ENCODE peak calls at places on chromosomes 12 and 14, in ten cellular contexts. E is CD4-positive, CD25-positive, alpha-beta regulatory T cell; H is NCI-H1694; K is stimulated activated naive B cell treated with anti-CD40 and anti-IgM and Interleukin-4, amounts not matched to agents 10 μg/mL and 1 μg/mL and 100 μg/mL, for 72 hours; J is AG09309; O is right lobe of liver; X is GM23248; C is omental fat pad; T is GDM1; M is central memory CD4-positive, alpha-beta T cell. L is an unnamed sample.

GRCh38 chr14:51692646-51693045 is 40.9 kb downstream of the FRMD6 start:
- DNase-seq in H (no peak), J (no peak), M (no peak), O (no peak), E (no peak), C (no peak), K (no peak), T (no peak), X (no peak), L (no peak)

GRCh38 chr14:61609885-61610284 is 85.4 kb upstream of the HIF1A start:
- DNase-seq in O (no peak), C (no peak), X (peak), H (no peak), J (no peak), T (no peak), E (no peak), M (no peak), K (no peak), L (no peak)

GRCh38 chr12:77855548-77855947 is 24.9 kb downstream of the NAV3 start:
- DNase-seq in X (no peak), O (no peak), K (no peak), M (no peak), C (no peak), T (no peak), J (no peak), H (no peak), E (no peak), L (peak)

GRCh38 chr14:104104006-104104901 is 18.8 kb downstream of the ASPG start:
- DNase-seq in M (no peak), J (no peak), K (no peak), O (peak), X (no peak), E (no peak), T (no peak), C (no peak), H (no peak), L (peak)

GRCh38 chr12:70985850-70986249 is 65.3 kb upstream of the PTPRR start:
- DNase-seq in M (no peak), H (no peak), J (no peak), O (no peak), K (no peak), T (no peak), E (no peak), X (peak), C (no peak), L (no peak)

GRCh38 chr12:46783881-46784280 is 41.9 kb downstream of the SLC38A4 start:
- DNase-seq in K (no peak), O (no peak), T (no peak), M (no peak), H (no peak), J (no peak), X (no peak), E (no peak), C (no peak), L (no peak)

GRCh38 chr14:24233538-24233866 is 773 bp downstream of the GMPR2 start:
- DNase-seq in H (no peak), O (peak), E (no peak), J (no peak), T (no peak), K (no peak), X (no peak), C (no peak), M (no peak), L (no peak)

GRCh38 chr12:102953221-102953620 is 4.3 kb upstream of the ASCL1 start:
- DNase-seq in E (no peak), O (no peak), K (no peak), C (no peak), M (no peak), X (no peak), J (no peak), T (no peak), H (no peak), L (no peak)

GRCh38 chr12:6067152-6067916 is 57.1 kb downstream of the VWF start:
- DNase-seq in O (peak), X (peak), H (peak), E (no peak), T (peak), C (no peak), K (no peak), M (no peak), J (no peak), L (no peak)

GRCh38 chr12:63151061-63151897 is at the start of gene AVPR1A:
- DNase-seq in O (peak), T (no peak), K (no peak), M (no peak), J (no peak), C (no peak), E (no peak), X (peak), H (no peak), L (peak)

GRCh38 chr12:28536088-28536487 is 345.8 kb downstream of the CCDC91 start:
- DNase-seq in H (no peak), O (no peak), J (peak), M (no peak), K (no peak), C (no peak), E (no peak), X (peak), T (no peak), L (no peak)

GRCh38 chr14:104230119-104230885 is 91.9 kb downstream of the KIF26A start:
- DNase-seq in T (no peak), X (no peak), E (no peak), H (no peak), J (no peak), C (no peak), O (no peak), K (no peak), M (no peak), L (no peak)

GRCh38 chr12:113535100-113535499 is 63.4 kb upstream of the LHX5 start:
- DNase-seq in C (no peak), O (no peak), H (no peak), M (no peak), E (no peak), X (no peak), J (no peak), T (no peak), K (no peak), L (no peak)

GRCh38 chr12:110165540-110166159 is 41.5 kb downstream of the IFT81 start:
- DNase-seq in K (no peak), O (no peak), E (no peak), C (no peak), J (no peak), T (no peak), M (no peak), H (no peak), X (no peak), L (no peak)

GRCh38 chr12:58656254-58657009 is 263.9 kb downstream of the LRIG3 start:
- DNase-seq in O (no peak), E (no peak), X (no peak), H (no peak), K (no peak), M (no peak), T (no peak), J (no peak), C (no peak), L (no peak)

GRCh38 chr12:47763481-47764344 is 5.0 kb upstream of the RAPGEF3 start:
- DNase-seq in O (no peak), K (no peak), C (no peak), H (no peak), M (no peak), E (no peak), T (peak), J (no peak), X (no peak), L (no peak)

GRCh38 chr12:132445884-132446471 is 44.0 kb upstream of the FBRSL1 start:
- DNase-seq in M (peak), K (peak), J (peak), H (peak), O (no peak), X (peak), T (peak), E (peak), C (peak), L (no peak)

GRCh38 chr12:53300187-53300586 is 692 bp downstream of the MYG1 start:
- DNase-seq in H (no peak), M (no peak), K (no peak), E (no peak), J (no peak), C (no peak), T (no peak), O (no peak), X (peak), L (no peak)